ENCODE peak calls at places on chromosome 5, in seven cellular contexts. C is endothelial cell of umbilical vein, P is mammary epithelial cell, Z is brain microvascular endothelial cell, I is foreskin fibroblast, K is GM23248, N is body of pancreas. S is an unnamed sample.
A peak's percentile ranks its signal among the peaks of the same experiment; 100 is the strongest.

GRCh38 chr5:177509991-177510566 is 453 bp upstream of the DOK3 start:
- DNase-seq in I (no peak), P (no peak), K (no peak), C (no peak), N (no peak), Z (no peak), S (no peak)

GRCh38 chr5:56346717-56347116 is 113.6 kb upstream of the ANKRD55 start:
- DNase-seq in Z (no peak), P (no peak), C (no peak), N (no peak), I (no peak), K (no peak), S (no peak)

GRCh38 chr5:74641778-74642542 is 1.4 kb upstream of the ENC1 start:
- DNase-seq in I (peak; percentile 76), N (peak; percentile 63), K (peak; percentile 91), C (peak; percentile 83), Z (peak; percentile 77), P (peak; percentile 76), S (peak; percentile 66)

GRCh38 chr5:131926168-131926567 is 19.3 kb downstream of the MEIKIN start:
- DNase-seq in K (no peak), N (no peak), Z (no peak), I (no peak), P (no peak), C (no peak), S (no peak)

GRCh38 chr5:149583394-149583793 is 2.1 kb downstream of the ARHGEF37 start:
- DNase-seq in K (peak; percentile 35), I (no peak), Z (no peak), P (no peak), C (peak; percentile 72), N (peak; percentile 81), S (peak; percentile 86)

GRCh38 chr5:141479776-141480175 is 4.0 kb downstream of the PCDHGC3 start:
- DNase-seq in N (no peak), I (no peak), P (no peak), Z (no peak), K (peak; percentile 43), C (no peak), S (no peak)

GRCh38 chr5:132190161-132190817 is 37.4 kb downstream of the P4HA2 start:
- DNase-seq in K (peak; percentile 82), Z (peak; percentile 62), P (peak; percentile 55), I (peak; percentile 57), C (peak; percentile 78), N (peak; percentile 27), S (peak; percentile 20)

GRCh38 chr5:142143878-142144277 is 35.3 kb downstream of the NDFIP1 start:
- DNase-seq in I (no peak), P (peak; percentile 13), K (peak; percentile 72), N (no peak), C (peak; percentile 58), Z (peak; percentile 14), S (no peak)

GRCh38 chr5:96595300-96596090 is 66.7 kb upstream of the CAST start:
- DNase-seq in N (no peak), Z (no peak), C (peak; percentile 80), K (no peak), P (peak; percentile 23), I (no peak), S (no peak)

GRCh38 chr5:7742241-7742656 is 108.7 kb downstream of the CFAP90 start:
- DNase-seq in P (peak; percentile 69), C (no peak), Z (no peak), K (peak; percentile 33), N (no peak), I (no peak), S (no peak)

GRCh38 chr5:64156276-64156675 is 9.4 kb upstream of the RNF180 start:
- DNase-seq in C (no peak), N (no peak), K (no peak), P (no peak), I (no peak), Z (no peak), S (no peak)

GRCh38 chr5:157286761-157287211 is 20.9 kb downstream of the CYFIP2 start:
- DNase-seq in N (no peak), K (peak; percentile 24), P (no peak), Z (no peak), C (no peak), I (no peak), S (no peak)

GRCh38 chr5:150399158-150400019 is 13.3 kb downstream of the CD74 start:
- DNase-seq in Z (no peak), K (no peak), C (no peak), I (no peak), N (no peak), P (no peak), S (no peak)

GRCh38 chr5:55159763-55160492 is at the start of gene GPX8:
- DNase-seq in C (peak; percentile 89), P (peak; percentile 78), I (peak; percentile 77), N (peak; percentile 29), Z (peak; percentile 82), K (peak; percentile 95), S (peak; percentile 25)

GRCh38 chr5:156460496-156460895 is 133.5 kb downstream of the SGCD start:
- DNase-seq in K (peak; percentile 40), C (no peak), P (no peak), N (no peak), I (no peak), Z (no peak), S (no peak)

GRCh38 chr5:39624268-39624886 is 199.6 kb upstream of the DAB2 start:
- DNase-seq in Z (peak; percentile 34), I (peak; percentile 56), N (peak; percentile 71), K (peak; percentile 45), P (peak; percentile 83), C (no peak), S (peak; percentile 41)

GRCh38 chr5:164289526-164289925 is 784.1 kb downstream of the MAT2B start:
- DNase-seq in N (no peak), Z (no peak), P (no peak), I (no peak), C (no peak), K (no peak), S (no peak)

GRCh38 chr5:91280942-91281269 is 102.2 kb downstream of the ARRDC3 start:
- DNase-seq in K (no peak), N (no peak), P (no peak), C (no peak), I (no peak), Z (no peak), S (no peak)

GRCh38 chr5:36688722-36689121 is 82.3 kb downstream of the SLC1A3 start:
- DNase-seq in K (peak; percentile 33), I (no peak), C (no peak), N (no peak), P (no peak), Z (no peak), S (no peak)

GRCh38 chr5:142358648-142359047 is 33.8 kb upstream of the SPRY4 start:
- DNase-seq in K (no peak), N (no peak), C (no peak), I (no peak), Z (no peak), P (no peak), S (no peak)

GRCh38 chr5:177491429-177491945 is 5.9 kb downstream of the PDLIM7 start:
- DNase-seq in Z (no peak), C (peak; percentile 79), P (peak; percentile 44), I (no peak), N (peak; percentile 29), K (peak; percentile 57), S (no peak)

GRCh38 chr5:109614316-109614715 is 75.4 kb upstream of the MAN2A1 start:
- DNase-seq in Z (no peak), K (no peak), C (no peak), N (no peak), I (no peak), P (no peak), S (no peak)

GRCh38 chr5:109611505-109611904 is 78.2 kb upstream of the MAN2A1 start:
- DNase-seq in I (no peak), Z (no peak), K (no peak), N (no peak), P (no peak), C (no peak), S (no peak)

GRCh38 chr5:109612278-109612905 is 77.3 kb upstream of the MAN2A1 start:
- DNase-seq in P (no peak), I (no peak), C (no peak), N (no peak), Z (no peak), K (no peak), S (no peak)

GRCh38 chr5:109611061-109611460 is 78.7 kb upstream of the MAN2A1 start:
- DNase-seq in I (no peak), P (no peak), K (no peak), Z (no peak), C (no peak), N (no peak), S (no peak)

DNA sequence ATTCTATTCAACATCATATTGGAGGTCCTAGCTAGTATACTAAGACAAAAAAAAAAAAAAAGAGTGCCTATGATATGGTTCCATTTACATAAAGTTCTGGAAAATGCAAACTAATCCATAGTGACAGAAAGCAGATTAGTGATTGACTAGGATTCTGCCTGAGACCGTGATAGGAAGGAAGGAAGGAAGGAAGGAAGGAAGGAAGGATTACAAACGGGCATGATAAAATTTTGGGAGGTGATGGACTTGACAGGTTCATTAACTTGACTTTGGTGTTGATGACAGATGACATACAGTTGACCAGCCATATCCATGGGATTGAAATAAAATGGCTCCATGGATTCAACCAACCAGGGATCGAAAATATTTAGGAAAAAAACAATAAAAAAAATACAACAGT is 79.1 kb upstream of the MAN2A1 start:
- DNase-seq in N (no peak), Z (no peak), K (no peak), C (no peak), P (no peak), I (no peak), S (no peak)
- H3K4me3 ChIP-seq in N (no peak overlapping the region), Z (no peak overlapping the region), K (no peak overlapping the region), C (no peak overlapping the region), P (no peak overlapping the region), I (no peak overlapping the region), S (no peak overlapping the region)

GRCh38 chr5:78841767-78842166 is 143.3 kb downstream of the ARSB start:
- DNase-seq in P (no peak), Z (peak; percentile 12), I (no peak), K (no peak), N (no peak), C (peak; percentile 80), S (no peak)
- H3K4me3 ChIP-seq in P (no peak overlapping the region), Z (no peak overlapping the region), I (no peak overlapping the region), K (no peak overlapping the region), N (no peak overlapping the region), C (no peak overlapping the region), S (no peak overlapping the region)

GRCh38 chr5:1874348-1874747 is 8.4 kb downstream of the IRX4 start:
- DNase-seq in I (no peak), K (no peak), C (no peak), P (no peak), Z (no peak), N (no peak), S (no peak)
- H3K4me3 ChIP-seq in I (no peak overlapping the region), K (no peak overlapping the region), C (no peak overlapping the region), P (no peak overlapping the region), Z (no peak overlapping the region), N (no peak overlapping the region), S (no peak overlapping the region)

GRCh38 chr5:78718185-78718584 is 69.6 kb upstream of the LHFPL2 start:
- DNase-seq in K (no peak), I (no peak), Z (no peak), P (no peak), C (no peak), N (no peak), S (no peak)

GRCh38 chr5:78718827-78719226 is 70.3 kb upstream of the LHFPL2 start:
- DNase-seq in C (no peak), K (no peak), I (no peak), Z (no peak), N (no peak), P (no peak), S (no peak)

GRCh38 chr5:78720234-78720985 is 71.8 kb upstream of the LHFPL2 start:
- DNase-seq in Z (no peak), K (no peak), P (no peak), N (no peak), C (peak; percentile 53), I (no peak), S (no peak)

GRCh38 chr5:78720997-78721396 is 72.4 kb upstream of the LHFPL2 start:
- DNase-seq in K (no peak), P (peak; percentile 24), N (no peak), C (no peak), Z (no peak), I (no peak), S (no peak)

GRCh38 chr5:78719504-78720233 is 71.1 kb upstream of the LHFPL2 start:
- DNase-seq in K (no peak), C (no peak), N (no peak), P (no peak), I (no peak), Z (no peak), S (no peak)
- H3K4me3 ChIP-seq in K (no peak overlapping the region), C (no peak overlapping the region), N (no peak overlapping the region), P (no peak overlapping the region), I (no peak overlapping the region), Z (no peak overlapping the region), S (no peak overlapping the region)